ENCODE peak calls at places on chromosomes 1 and 21, in nine cellular contexts. Z, B, R, W, P, S, X, Y and I are unnamed samples.

GRCh38 chr21:43209575-43210453 is 41.0 kb downstream of the CRYAA start:
- DNase-seq in X (peak), R (peak), S (peak), B (no peak), W (no peak), Y (no peak), P (no peak), Z (peak), I (no peak)

GRCh38 chr1:169044296-169044695 is 62.2 kb upstream of the ATP1B1 start:
- DNase-seq in X (no peak), B (peak), Y (peak), R (no peak), P (no peak), S (peak), Z (no peak), W (no peak), I (no peak)

GRCh38 chr1:65670518-65670917 is 122.2 kb upstream of the PDE4B start:
- DNase-seq in Z (no peak), P (no peak), Y (no peak), X (no peak), S (no peak), W (no peak), B (no peak), R (no peak), I (no peak)

GRCh38 chr1:26994772-26995625 is 1.5 kb downstream of the TRNP1 start:
- DNase-seq in R (peak), P (peak), X (no peak), S (peak), B (peak), W (no peak), Y (no peak), Z (no peak), I (no peak)

GRCh38 chr1:225423518-225423855 is 4.4 kb downstream of the LBR start:
- DNase-seq in Z (no peak), R (no peak), W (no peak), X (no peak), Y (no peak), S (peak), P (no peak), B (no peak), I (no peak)

GRCh38 chr1:115158181-115158580 is 68.9 kb upstream of the TSPAN2 start:
- DNase-seq in B (no peak), X (no peak), Y (no peak), W (no peak), R (peak), P (no peak), Z (no peak), S (peak), I (no peak)

GRCh38 chr1:180243517-180244221 is 13.6 kb downstream of the LHX4 start:
- DNase-seq in P (peak), B (no peak), S (peak), X (no peak), R (peak), Z (no peak), Y (no peak), W (no peak), I (no peak)

GRCh38 chr1:113534130-113534817 is 144.0 kb downstream of the MAGI3 start:
- DNase-seq in X (peak), S (no peak), W (no peak), B (no peak), Z (no peak), R (peak), P (no peak), Y (no peak), I (peak)

GRCh38 chr1:200558866-200559459 is 61.6 kb downstream of the KIF14 start:
- DNase-seq in P (peak), Z (peak), S (peak), X (peak), Y (peak), W (peak), B (peak), R (peak), I (peak)

GRCh38 chr1:232844791-232845190 is 39.6 kb downstream of the MAP10 start:
- DNase-seq in Y (no peak), B (no peak), R (peak), S (peak), X (no peak), P (no peak), Z (no peak), W (no peak), I (no peak)

GRCh38 chr1:222817529-222817928 is 2.7 kb downstream of the DISP1 start:
- DNase-seq in W (peak), R (peak), S (peak), B (no peak), X (peak), Y (no peak), P (no peak), Z (peak), I (no peak)

GRCh38 chr1:153778824-153779519 is 3.8 kb downstream of the SLC27A3 start:
- DNase-seq in S (no peak), Z (no peak), X (no peak), W (no peak), Y (no peak), B (no peak), P (no peak), R (no peak), I (no peak)

DNA sequence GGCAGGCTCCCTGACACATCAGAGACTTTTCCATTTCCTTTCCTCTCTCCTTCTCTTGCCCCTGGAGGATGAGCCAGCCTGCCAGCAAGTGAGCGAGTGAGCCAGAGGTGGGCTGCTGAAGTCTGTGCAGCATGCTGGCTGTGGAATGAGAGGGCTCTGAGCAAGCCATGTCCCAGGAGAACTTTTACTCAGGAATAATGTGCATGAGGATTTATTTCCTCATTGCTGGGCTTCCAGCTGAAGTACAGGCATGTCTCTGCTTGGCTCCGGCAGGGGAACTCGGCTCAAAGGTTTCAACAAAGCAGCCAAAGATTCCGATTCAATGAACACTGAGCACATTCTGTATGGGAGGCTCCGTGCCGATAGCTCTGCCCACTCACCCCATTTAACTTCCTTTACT is 43.7 kb downstream of the UBIAD1 start:
- DNase-seq in S (no peak), P (no peak), R (peak), Y (no peak), B (no peak), W (no peak), X (no peak), Z (no peak), I (no peak)
- H3K4me2 ChIP-seq in S (no peak), P (no peak), R (no peak), Y (no peak), B (no peak), W (no peak), X (no peak), Z (no peak), I (peak)

GRCh38 chr21:35366348-35367085 is 317.4 kb upstream of the RUNX1 start:
- DNase-seq in Y (no peak), Z (no peak), X (peak), S (no peak), P (no peak), W (no peak), B (no peak), R (peak), I (no peak)
- TF ChIP-seq EZH2phosphoT487 in Y (no peak), Z (no peak), X (no peak), S (no peak), P (no peak), W (no peak), B (no peak), R (no peak), I (no peak)

GRCh38 chr1:23591460-23592208 is 32.3 kb upstream of the ID3 start:
- DNase-seq in Z (no peak), B (peak), W (no peak), R (no peak), P (no peak), Y (no peak), S (no peak), X (no peak), I (no peak)
- H3K4me2 ChIP-seq in Z (no peak), B (peak), W (peak), R (no peak), P (no peak), Y (no peak), S (no peak), X (no peak), I (no peak)

DNA sequence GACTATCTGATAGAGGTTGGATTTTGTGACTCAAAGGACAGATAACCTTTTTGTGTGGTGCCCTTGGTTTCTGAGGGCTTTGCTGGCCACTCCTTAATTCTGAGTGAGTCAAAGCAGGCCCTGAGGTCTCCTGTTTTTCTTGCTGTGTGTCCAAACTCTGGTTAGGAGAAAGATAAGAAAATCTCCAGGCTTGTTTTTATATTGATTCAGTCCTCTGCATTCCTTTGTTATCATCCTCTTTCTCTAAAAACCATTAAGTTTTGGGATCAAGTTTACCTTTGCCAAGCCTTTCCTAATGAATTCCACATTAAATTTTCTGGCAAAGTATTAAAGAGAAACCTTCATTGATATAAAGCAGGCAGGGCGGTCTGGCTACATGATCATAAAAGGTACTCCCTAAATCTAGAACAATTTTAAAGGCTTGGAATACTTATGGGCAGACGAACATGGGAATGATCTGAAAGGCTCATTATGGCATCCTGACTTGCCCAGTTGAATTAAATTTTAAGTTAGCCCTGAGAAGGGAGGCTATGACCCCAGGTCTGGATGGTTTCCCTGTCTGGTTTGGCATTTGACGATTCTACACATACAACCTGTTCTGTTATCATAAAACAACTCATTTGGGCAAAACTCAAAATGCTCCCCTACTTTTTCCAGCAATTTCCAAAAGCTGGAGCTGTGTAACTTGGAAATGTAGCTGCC is 20.8 kb downstream of the ZBTB8B start:
- DNase-seq in S (no peak), P (no peak), X (no peak), W (no peak), R (no peak), B (no peak), Y (no peak), Z (no peak), I (no peak)
- TF ChIP-seq EZH2phosphoT487 in S (no peak), P (no peak), X (no peak), W (no peak), R (no peak), B (no peak), Y (no peak), Z (no peak), I (no peak)

DNA sequence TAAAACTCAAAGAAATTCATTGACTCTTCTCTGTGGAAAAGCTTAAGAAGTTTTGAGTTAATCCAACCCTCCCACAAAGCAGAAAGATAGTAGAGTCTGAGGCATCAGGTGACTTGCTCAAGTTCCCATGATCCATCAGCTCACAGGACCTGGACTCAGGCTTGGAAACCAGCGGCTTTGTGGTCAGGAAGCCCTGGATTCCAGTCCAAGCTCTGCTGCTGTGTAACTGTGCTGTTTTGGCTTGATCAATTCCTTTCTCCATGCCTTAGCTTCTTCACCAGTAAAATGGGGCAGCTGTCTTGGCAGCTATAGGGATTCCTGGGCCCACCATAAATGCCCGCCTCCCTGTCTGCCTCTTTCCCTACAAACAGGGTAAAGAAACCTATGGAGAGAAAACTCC is 180.2 kb downstream of the HIVEP3 start:
- DNase-seq in Y (no peak), X (no peak), P (no peak), W (no peak), S (no peak), Z (no peak), B (no peak), R (no peak), I (no peak)
- H3K4me2 ChIP-seq in Y (no peak), X (no peak), P (no peak), W (no peak), S (no peak), Z (no peak), B (no peak), R (no peak), I (no peak)

GRCh38 chr1:81230983-81231728 is 569.6 kb upstream of the ADGRL2 start:
- DNase-seq in P (no peak), W (no peak), X (no peak), R (no peak), S (no peak), Z (no peak), Y (no peak), B (no peak), I (no peak)
- TF ChIP-seq EZH2phosphoT487 in P (no peak), W (no peak), X (no peak), R (no peak), S (no peak), Z (no peak), Y (no peak), B (no peak), I (no peak)

DNA sequence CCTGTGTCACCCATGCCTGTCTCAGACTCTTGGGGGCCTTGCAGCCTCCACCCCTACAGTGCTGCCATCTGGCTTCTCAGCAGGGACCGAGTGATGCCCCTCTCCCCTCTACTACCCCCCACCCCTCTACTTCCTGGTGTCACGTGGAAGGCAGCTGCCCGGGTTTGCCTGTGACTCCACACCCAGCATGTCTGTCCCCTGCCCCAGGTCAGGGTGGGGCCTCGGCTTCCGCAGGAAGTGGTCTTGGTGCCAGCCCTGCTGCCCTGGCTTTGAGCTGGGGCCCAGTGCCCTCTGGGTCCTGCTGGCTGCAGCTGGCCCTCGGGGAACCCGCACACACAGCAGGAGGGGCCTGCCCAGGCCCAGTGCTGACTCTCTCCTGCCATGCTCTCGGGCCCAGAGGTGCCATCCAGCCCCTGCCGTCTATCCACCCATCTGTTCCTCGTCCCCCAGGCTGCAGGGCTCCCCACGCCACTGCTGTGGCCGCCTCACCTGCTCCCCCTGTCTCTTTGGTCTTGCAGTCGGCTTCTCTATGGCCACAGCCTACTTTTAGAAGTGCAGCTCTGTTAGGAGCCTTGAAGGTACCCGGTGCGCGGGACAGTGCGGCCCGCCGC is 24.0 kb downstream of the PLCH2 start:
- DNase-seq in B (peak), P (no peak), R (no peak), Z (peak), X (no peak), W (no peak), Y (no peak), S (no peak), I (no peak)
- H3K4me2 ChIP-seq in B (peak), P (no peak), R (no peak), Z (no peak), X (no peak), W (no peak), Y (no peak), S (no peak), I (no peak)

GRCh38 chr1:47209091-47209490 is 19.3 kb upstream of the PDZK1IP1 start:
- DNase-seq in B (no peak), Z (no peak), W (no peak), Y (no peak), P (no peak), X (no peak), R (no peak), S (no peak), I (no peak)
- TF ChIP-seq EZH2phosphoT487 in B (no peak), Z (no peak), W (no peak), Y (no peak), P (no peak), X (no peak), R (no peak), S (no peak), I (peak)